ENCODE peak calls at places on chromosomes 4 and X, in four cellular contexts. P, A, K and B are unnamed samples.

GRCh38 chr4:121898150-121898549 is 27.9 kb upstream of the BBS7 start:
- DNase-seq in P (no peak), K (no peak), A (no peak), B (no peak)

GRCh38 chr4:7395635-7396034 is 39.1 kb downstream of the PSAPL1 start:
- DNase-seq in P (no peak), K (no peak), A (no peak), B (no peak)

GRCh38 chr4:2073808-2074481 is 14.8 kb downstream of the NAT8L start:
- DNase-seq in P (no peak), A (no peak), K (no peak), B (no peak)

GRCh38 chrX:2793752-2794151 is 35.0 kb upstream of the GYG2 start:
- DNase-seq in P (no peak), A (no peak), K (no peak), B (no peak)

GRCh38 chr4:6916069-6916586 is 6.5 kb downstream of the TBC1D14 start:
- DNase-seq in A (no peak), P (no peak), K (no peak), B (no peak)

GRCh38 chr4:48268956-48269860 is at the start of gene TEC:
- DNase-seq in K (peak), A (no peak), P (no peak), B (no peak)

GRCh38 chr4:122616910-122617596 is 3.8 kb downstream of the IL21 start:
- DNase-seq in A (no peak), P (no peak), K (no peak), B (no peak)

GRCh38 chr4:52588097-52588496 is 71.0 kb downstream of the USP46 start:
- DNase-seq in P (peak), A (peak), K (no peak), B (no peak)

GRCh38 chr4:7367894-7368293 is 66.8 kb downstream of the PSAPL1 start:
- DNase-seq in A (no peak), P (no peak), K (no peak), B (no peak)

GRCh38 chrX:38206542-38206941 is 14.1 kb downstream of the SRPX start:
- DNase-seq in K (no peak), P (no peak), A (no peak), B (no peak)

GRCh38 chr4:102562995-102563394 is 61.8 kb downstream of the NFKB1 start:
- DNase-seq in P (peak), K (no peak), A (no peak), B (no peak)

GRCh38 chrX:9566150-9566621 is 101.3 kb downstream of the TBL1X start:
- DNase-seq in A (peak), K (no peak), P (peak), B (peak)

GRCh38 chr4:184937745-184938144 is 80.5 kb upstream of the HELT start:
- DNase-seq in P (no peak), A (no peak), K (no peak), B (no peak)

GRCh38 chrX:9494806-9495205 is 29.9 kb downstream of the TBL1X start:
- DNase-seq in A (no peak), K (no peak), P (peak), B (no peak)

GRCh38 chr4:121278811-121279368 is 101.9 kb downstream of the QRFPR start:
- DNase-seq in K (no peak), A (peak), P (peak), B (peak)

GRCh38 chrX:13899607-13900006 is 82.7 kb upstream of the GPM6B start:
- DNase-seq in A (peak), K (no peak), P (peak), B (peak)

GRCh38 chrX:130746709-130747347 is 156.2 kb downstream of the ENOX2 start:
- DNase-seq in A (no peak), K (no peak), P (peak), B (no peak)

GRCh38 chr4:27006247-27006603 is 145.6 kb downstream of the STIM2 start:
- DNase-seq in A (no peak), P (peak), K (no peak), B (no peak)

GRCh38 chr4:27008693-27009092 is 148.1 kb downstream of the STIM2 start:
- DNase-seq in P (no peak), A (no peak), K (no peak), B (no peak)

GRCh38 chr4:27007507-27007906 is 146.9 kb downstream of the STIM2 start:
- DNase-seq in K (no peak), P (peak), A (no peak), B (no peak)

GRCh38 chr4:27005512-27006246 is 145.0 kb downstream of the STIM2 start:
- DNase-seq in A (peak), P (peak), K (no peak), B (no peak)

GRCh38 chr4:27006646-27007045 is 146.0 kb downstream of the STIM2 start:
- DNase-seq in A (no peak), P (no peak), K (no peak), B (no peak)
- H3K27ac ChIP-seq in A (no peak), P (peak), K (no peak), B (no peak)

GRCh38 chrX:101657495-101657894 is 2.2 kb downstream of the ARMCX2 start:
- DNase-seq in A (no peak), K (no peak), P (no peak), B (no peak)

GRCh38 chrX:101655540-101655939 is 4.1 kb downstream of the ARMCX2 start:
- DNase-seq in K (no peak), P (no peak), A (no peak), B (no peak)

GRCh38 chrX:101656817-101657216 is 2.8 kb downstream of the ARMCX2 start:
- DNase-seq in A (no peak), P (no peak), K (no peak), B (no peak)

GRCh38 chrX:101658661-101659477 is 781 bp downstream of the ARMCX2 start:
- DNase-seq in P (peak), A (peak), K (peak), B (no peak)

DNA sequence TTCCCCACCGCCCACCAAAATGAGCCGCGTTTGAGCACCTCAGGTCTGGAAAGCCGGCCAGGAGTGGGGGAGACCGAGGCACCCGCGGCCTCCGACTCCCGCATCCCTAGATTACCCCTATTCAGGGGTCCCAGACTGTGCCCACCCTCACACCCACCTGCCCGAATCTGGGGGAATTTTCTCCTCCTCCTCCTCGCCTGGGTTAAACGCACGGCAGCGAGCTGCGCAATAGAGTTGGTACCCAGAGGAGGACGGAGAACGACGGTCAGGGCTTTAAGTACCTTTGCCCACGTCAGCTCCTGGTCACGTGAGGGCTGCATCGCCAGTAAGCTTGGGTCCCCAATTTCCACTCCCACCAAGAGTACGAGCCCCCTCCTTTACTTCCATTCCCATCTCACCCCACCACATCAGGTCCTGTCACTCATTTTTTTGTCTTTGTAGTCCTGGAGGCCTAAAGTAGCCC is at the start of gene ARMCX2:
- DNase-seq in K (no peak), P (peak), A (peak), B (peak)
- H3K27ac ChIP-seq in K (peak), P (peak), A (no peak), B (no peak)

DNA sequence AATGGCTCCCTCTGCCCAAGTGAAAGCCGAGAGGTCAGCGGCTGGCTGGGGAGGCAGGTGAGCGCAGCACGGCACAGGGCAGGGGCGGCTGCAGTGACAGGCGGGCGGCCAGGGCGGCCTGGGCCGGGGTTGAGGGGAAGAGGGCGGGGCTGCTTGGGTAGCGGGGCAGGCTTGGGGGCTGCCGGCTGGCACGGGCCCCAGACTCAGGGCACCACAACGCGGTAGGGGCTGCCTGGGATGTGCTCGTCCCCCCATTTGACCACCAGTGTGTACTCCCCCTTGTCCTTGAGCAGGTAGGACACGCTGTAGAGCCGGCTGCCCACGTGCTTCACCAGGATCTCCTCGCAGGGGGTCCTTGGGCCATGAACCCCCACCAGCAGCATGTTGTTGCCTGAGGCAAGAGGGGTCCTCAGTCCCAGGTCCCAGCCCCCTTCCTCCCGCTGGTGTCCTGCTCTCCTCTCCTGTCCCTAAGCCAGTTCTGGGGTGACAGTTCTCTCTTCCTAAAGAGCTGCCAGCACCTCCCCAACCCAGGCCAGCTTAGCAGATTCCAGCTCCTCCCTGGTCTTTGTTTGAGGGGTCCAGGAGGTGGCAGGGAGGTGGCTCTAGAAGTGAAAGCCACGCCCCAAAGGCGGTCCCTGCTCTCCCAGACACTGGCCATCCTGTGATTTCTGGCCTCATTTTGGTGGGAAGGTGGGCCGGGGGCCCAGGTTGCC is 25.6 kb downstream of the FLNA start:
- DNase-seq in P (no peak), K (no peak), A (no peak), B (no peak)
- H3K27ac ChIP-seq in P (no peak), K (no peak), A (no peak), B (peak)

DNA sequence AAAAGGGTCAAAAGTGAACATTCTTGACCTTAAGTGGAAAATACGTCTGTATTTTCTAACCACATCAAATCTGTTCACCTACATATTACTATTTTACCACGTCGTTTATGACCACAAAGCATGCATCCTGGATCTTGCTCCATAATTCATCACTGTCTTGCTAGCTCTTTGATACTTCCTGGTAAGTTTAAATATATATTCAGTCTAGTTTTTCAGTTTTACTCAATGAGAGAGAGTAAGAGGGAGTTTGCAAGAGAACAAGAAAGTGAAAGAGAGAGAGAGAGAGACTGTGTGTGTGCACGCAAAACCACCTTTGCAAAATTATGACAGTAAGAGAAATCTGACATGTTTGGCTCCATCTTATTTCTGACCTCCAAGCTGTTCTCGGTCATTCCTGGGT is 173.7 kb upstream of the GALNTL6 start:
- DNase-seq in P (no peak), K (no peak), A (no peak), B (no peak)
- H3K27ac ChIP-seq in P (no peak), K (no peak), A (no peak), B (no peak)

GRCh38 chrX:113833656-113834055 is 750.2 kb upstream of the HTR2C start:
- DNase-seq in K (no peak), A (no peak), P (no peak), B (no peak)
- H3K27ac ChIP-seq in K (no peak), A (no peak), P (no peak), B (no peak)

GRCh38 chr4:118756958-118757357 is 71.8 kb downstream of the METTL14 start:
- DNase-seq in P (no peak), A (no peak), K (no peak), B (no peak)
- H3K27ac ChIP-seq in P (peak), A (no peak), K (no peak), B (no peak)

GRCh38 chr4:71607780-71608673 is 175.9 kb downstream of the GC start:
- DNase-seq in P (peak), K (no peak), A (no peak), B (peak)
- H3K27ac ChIP-seq in P (no peak), K (no peak), A (peak), B (no peak)

GRCh38 chr4:169621754-169622481 is 1.5 kb downstream of the CLCN3 start:
- DNase-seq in P (peak), A (peak), K (no peak), B (peak)
- H3K27ac ChIP-seq in P (no peak), A (peak), K (peak), B (no peak)

GRCh38 chr4:182799515-182800215 is 117.5 kb downstream of the DCTD start:
- DNase-seq in P (no peak), K (no peak), A (no peak), B (no peak)

GRCh38 chr4:182802621-182803020 is 114.6 kb downstream of the DCTD start:
- DNase-seq in P (no peak), K (no peak), A (no peak), B (no peak)

GRCh38 chr4:182803235-182803634 is 114.0 kb downstream of the DCTD start:
- DNase-seq in P (no peak), K (no peak), A (no peak), B (no peak)

GRCh38 chr4:182800216-182800515 is 117.0 kb downstream of the DCTD start:
- DNase-seq in P (no peak), A (no peak), K (no peak), B (no peak)

GRCh38 chr4:182801626-182802025 is 115.6 kb downstream of the DCTD start:
- DNase-seq in K (no peak), A (no peak), P (no peak), B (no peak)
- H3K27ac ChIP-seq in K (no peak), A (no peak), P (no peak), B (no peak)

DNA sequence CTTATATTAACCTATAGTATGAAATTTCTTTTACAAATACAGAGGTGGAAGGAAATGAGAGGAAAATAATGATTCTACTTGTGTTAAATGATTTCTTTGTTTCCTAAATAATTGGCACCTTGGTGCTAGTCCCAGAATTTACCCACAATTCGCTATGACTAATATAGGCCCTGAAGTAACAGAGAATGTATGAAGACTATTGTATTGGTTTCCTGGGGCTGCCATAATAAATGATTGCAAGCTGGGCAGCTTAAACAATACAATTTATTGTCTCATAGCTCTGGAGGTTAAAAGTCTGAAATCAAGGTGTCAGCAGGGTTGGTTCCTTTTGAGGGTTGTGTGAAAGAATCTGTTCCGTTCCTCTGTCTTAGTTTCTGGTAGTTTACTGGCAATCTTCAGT is 74.8 kb upstream of the GPRIN3 start:
- DNase-seq in P (no peak), A (no peak), K (no peak), B (no peak)
- H3K27ac ChIP-seq in P (no peak), A (no peak), K (no peak), B (no peak)